ENCODE peak calls at places on chromosomes 1 and 21, in six cellular contexts. G, J, P, Z, F and C are unnamed samples.

GRCh38 chr1:66443793-66444192 is 90.2 kb upstream of the SGIP1 start:
- DNase-seq in G (no peak), J (no peak), P (no peak), Z (peak), F (no peak), C (no peak)

GRCh38 chr1:116737020-116737854 is 17.0 kb upstream of the CD2 start:
- DNase-seq in G (peak), J (peak), P (peak), Z (peak), F (no peak), C (peak)

GRCh38 chr1:210407207-210407886 is 78.6 kb downstream of the HHAT start:
- DNase-seq in G (peak), J (peak), P (peak), Z (peak), F (peak), C (peak)

GRCh38 chr1:157641177-157641576 is 43.3 kb upstream of the FCRL4 start:
- DNase-seq in G (no peak), J (no peak), P (no peak), Z (no peak), F (no peak), C (no peak)

GRCh38 chr1:232226197-232226681 is 403.7 kb downstream of the SIPA1L2 start:
- DNase-seq in G (no peak), J (no peak), P (no peak), Z (peak), F (no peak), C (no peak)

GRCh38 chr1:201419737-201420607 is 1.6 kb downstream of the TNNI1 start:
- DNase-seq in G (no peak), J (no peak), P (no peak), Z (no peak), F (no peak), C (no peak)

GRCh38 chr21:46402421-46402820 is 56.3 kb upstream of the DIP2A start:
- DNase-seq in G (no peak), J (no peak), P (no peak), Z (no peak), F (no peak), C (no peak)

GRCh38 chr1:95230768-95231191 is 3.2 kb upstream of the RWDD3 start:
- DNase-seq in G (no peak), J (peak), P (peak), Z (no peak), F (no peak), C (no peak)

GRCh38 chr1:8285965-8286364 is 31.9 kb upstream of the SLC45A1 start:
- DNase-seq in G (no peak), J (no peak), P (no peak), Z (no peak), F (no peak), C (no peak)

GRCh38 chr1:8281843-8282509 is 35.9 kb upstream of the SLC45A1 start:
- DNase-seq in G (no peak), J (no peak), P (peak), Z (peak), F (no peak), C (no peak)

GRCh38 chr1:8284167-8284566 is 33.7 kb upstream of the SLC45A1 start:
- DNase-seq in G (no peak), J (no peak), P (no peak), Z (peak), F (no peak), C (no peak)

GRCh38 chr1:8285103-8285502 is 32.8 kb upstream of the SLC45A1 start:
- DNase-seq in G (no peak), J (peak), P (no peak), Z (no peak), F (no peak), C (no peak)

GRCh38 chr1:8283058-8283884 is 34.6 kb upstream of the SLC45A1 start:
- DNase-seq in G (peak), J (peak), P (no peak), Z (no peak), F (no peak), C (no peak)
- TF ChIP-seq POLR2A in G (peak), J (no peak), P (no peak), Z (no peak), F (no peak), C (no peak)

GRCh38 chr21:31873696-31874599 is 1.1 kb downstream of the HUNK start:
- DNase-seq in G (peak), J (peak), P (no peak), Z (peak), F (peak), C (peak)

GRCh38 chr21:31874817-31875216 is 2.0 kb downstream of the HUNK start:
- DNase-seq in G (no peak), J (no peak), P (no peak), Z (no peak), F (peak), C (peak)

GRCh38 chr21:31872072-31872451 is 758 bp upstream of the HUNK start:
- DNase-seq in G (no peak), J (no peak), P (no peak), Z (no peak), F (no peak), C (no peak)

GRCh38 chr21:31873275-31873695 is 465 bp downstream of the HUNK start:
- DNase-seq in G (no peak), J (no peak), P (no peak), Z (no peak), F (peak), C (no peak)

GRCh38 chr21:31872452-31873274 is at the start of gene HUNK:
- DNase-seq in G (peak), J (no peak), P (peak), Z (peak), F (peak), C (peak)
- TF ChIP-seq POLR2A in G (no peak), J (no peak), P (no peak), Z (no peak), F (no peak), C (no peak)

GRCh38 chr1:10019561-10019960 is 13.2 kb upstream of the UBE4B start:
- DNase-seq in G (no peak), J (no peak), P (no peak), Z (no peak), F (no peak), C (no peak)
- TF ChIP-seq POLR2A in G (no peak), J (no peak), P (no peak), Z (no peak), F (no peak), C (no peak)

DNA sequence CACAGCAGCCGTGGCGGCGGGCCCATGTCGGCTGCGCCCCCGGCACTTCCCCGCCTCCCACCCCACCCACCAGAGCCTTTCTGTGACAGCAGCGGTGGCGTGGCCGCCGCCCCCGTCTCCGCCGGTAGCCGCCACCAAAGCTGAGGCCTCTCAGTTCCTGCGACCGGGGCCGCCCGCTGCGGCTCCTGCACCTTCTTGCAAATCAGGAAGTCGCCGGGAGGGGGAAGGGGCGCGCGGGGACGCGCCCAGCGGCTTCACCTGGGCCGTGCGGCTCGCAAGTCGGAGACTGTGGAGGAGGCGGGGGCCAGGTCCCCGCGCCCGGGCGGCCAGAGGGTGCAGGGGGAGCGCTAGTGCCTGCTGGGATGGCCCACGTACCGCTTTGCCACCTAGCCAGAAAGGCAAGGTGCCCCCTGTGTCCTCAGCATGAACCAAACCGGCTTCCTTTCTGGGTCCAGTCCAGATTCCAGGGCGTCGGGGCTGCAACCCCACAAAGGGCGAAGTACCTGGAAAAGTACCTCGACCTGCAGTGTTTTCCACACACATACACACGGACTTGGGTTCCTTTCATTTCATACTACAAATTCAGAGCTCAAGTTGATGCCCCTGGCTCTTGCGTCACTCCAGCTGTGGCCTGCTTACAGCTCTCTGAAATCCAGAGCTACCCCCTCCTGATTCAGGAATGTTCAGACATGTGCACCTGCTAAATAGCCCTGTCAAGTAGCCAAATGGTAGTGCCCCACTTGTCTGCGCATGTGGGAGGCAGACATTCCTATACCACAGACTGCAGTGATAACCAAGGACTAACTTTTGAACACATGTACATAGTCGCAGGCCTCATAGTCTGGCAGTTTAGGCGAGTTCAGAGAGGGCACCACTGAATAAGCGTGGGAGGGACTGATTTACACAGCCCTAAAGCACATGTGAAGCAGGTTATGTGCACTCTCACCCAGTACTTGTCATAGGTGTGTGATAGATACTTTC is at the start of gene DENND1B:
- DNase-seq in G (peak), J (peak), P (peak), Z (peak), F (peak), C (peak)
- TF ChIP-seq POLR2A in G (no peak), J (no peak), P (peak), Z (no peak), F (no peak), C (peak)